ENCODE peak calls at places on chromosomes 2 and 18, in six cellular contexts. Q, F, R, X, L and V are unnamed samples.
A peak's percentile ranks its signal among the peaks of the same experiment; 100 is the strongest.

GRCh38 chr2:162607915-162608314 is 230.7 kb downstream of the KCNH7 start:
- DNase-seq in Q (no peak), X (no peak), R (no peak), L (no peak), F (no peak), V (no peak)

GRCh38 chr2:73268368-73268830 is 15.9 kb downstream of the FBXO41 start:
- DNase-seq in Q (no peak), F (no peak), L (no peak), R (no peak), X (peak; percentile 64), V (no peak)

GRCh38 chr2:229849073-229849472 is 72.7 kb downstream of the TRIP12 start:
- DNase-seq in Q (no peak), X (no peak), L (no peak), R (no peak), F (no peak), V (no peak)

GRCh38 chr2:98761267-98761781 is 30.4 kb upstream of the MGAT4A start:
- DNase-seq in F (no peak), L (no peak), R (no peak), Q (no peak), X (no peak), V (peak; percentile 85)

GRCh38 chr2:222440670-222441422 is 16.5 kb downstream of the SGPP2 start:
- DNase-seq in Q (no peak), R (no peak), F (no peak), X (no peak), L (peak; percentile 90), V (peak; percentile 8)

GRCh38 chr2:58594762-58595161 is 353.6 kb upstream of the FANCL start:
- DNase-seq in F (no peak), X (no peak), R (no peak), Q (no peak), L (peak; percentile 21), V (peak; percentile 33)

GRCh38 chr2:99827296-99827999 is 314.9 kb downstream of the AFF3 start:
- DNase-seq in R (no peak), X (no peak), Q (no peak), L (no peak), F (no peak), V (no peak)

GRCh38 chr2:88606371-88607030 is 20.8 kb downstream of the EIF2AK3 start:
- DNase-seq in F (no peak), R (no peak), L (no peak), X (no peak), Q (no peak), V (no peak)

GRCh38 chr2:173193925-173194324 is 118.3 kb downstream of the MAP3K20 start:
- DNase-seq in Q (no peak), R (no peak), L (peak; percentile 25), F (no peak), X (no peak), V (no peak)

GRCh38 chr18:304887-305529 is 37.2 kb upstream of the THOC1 start:
- DNase-seq in L (no peak), F (no peak), Q (no peak), R (no peak), X (no peak), V (peak; percentile 31)

GRCh38 chr2:204923957-204924356 is 378.7 kb downstream of the PARD3B start:
- DNase-seq in X (no peak), L (no peak), Q (no peak), F (no peak), R (no peak), V (no peak)

GRCh38 chr18:9653390-9653789 is 39.0 kb upstream of the PPP4R1 start:
- DNase-seq in L (peak; percentile 54), F (peak; percentile 93), X (no peak), Q (no peak), R (no peak), V (peak; percentile 55)

GRCh38 chr2:168002021-168002553 is 245.3 kb downstream of the STK39 start:
- DNase-seq in F (no peak), L (peak; percentile 38), X (no peak), Q (no peak), R (peak; percentile 31), V (peak; percentile 9)

GRCh38 chr2:7418343-7418742 is 501.1 kb downstream of the RNF144A start:
- DNase-seq in F (no peak), X (no peak), Q (no peak), R (no peak), L (no peak), V (peak; percentile 37)

GRCh38 chr2:71888741-71889445 is 258.8 kb downstream of the CYP26B1 start:
- DNase-seq in X (no peak), L (peak; percentile 52), R (no peak), Q (no peak), F (no peak), V (peak; percentile 21)

GRCh38 chr18:79911871-79912270 is 39.6 kb downstream of the SLC66A2 start:
- DNase-seq in R (no peak), X (peak; percentile 54), Q (no peak), L (no peak), F (no peak), V (no peak)

GRCh38 chr2:68689553-68690537 is 44.8 kb upstream of the ARHGAP25 start:
- DNase-seq in Q (no peak), L (no peak), X (no peak), F (no peak), R (no peak), V (no peak)

GRCh38 chr2:105795575-105795934 is 50.8 kb downstream of the NCK2 start:
- DNase-seq in R (no peak), L (no peak), F (no peak), Q (no peak), X (no peak), V (peak; percentile 55)

GRCh38 chr2:158060862-158061435 is 40.7 kb upstream of the UPP2 start:
- DNase-seq in X (no peak), F (no peak), Q (no peak), R (no peak), L (peak; percentile 79), V (no peak)

GRCh38 chr2:200622106-200622505 is 36.3 kb downstream of the AOX1 start:
- DNase-seq in L (no peak), X (no peak), R (no peak), F (no peak), Q (no peak), V (no peak)

GRCh38 chr2:127313359-127313758 is 19.4 kb upstream of the ERCC3 start:
- DNase-seq in L (no peak), R (no peak), F (no peak), X (no peak), Q (no peak), V (peak; percentile 47)

GRCh38 chr2:175605989-175606841 is 395.9 kb downstream of the LNPK start:
- DNase-seq in R (no peak), X (no peak), L (peak; percentile 35), Q (no peak), F (no peak), V (no peak)

GRCh38 chr2:201344663-201345366 is 12.3 kb downstream of the FLACC1 start:
- DNase-seq in X (no peak), R (no peak), Q (no peak), F (no peak), L (no peak), V (peak; percentile 17)

GRCh38 chr2:211877061-211877460 is 661.5 kb downstream of the ERBB4 start:
- DNase-seq in F (no peak), X (no peak), Q (no peak), L (peak; percentile 43), R (no peak), V (no peak)

GRCh38 chr2:207341816-207342215 is 176.1 kb upstream of the KLF7 start:
- DNase-seq in X (peak; percentile 40), L (no peak), F (no peak), Q (peak; percentile 14), R (no peak), V (peak; percentile 18)

GRCh38 chr2:100902833-100903405 is 83.0 kb downstream of the NPAS2 start:
- DNase-seq in F (no peak), L (peak; percentile 99), Q (no peak), R (peak; percentile 82), X (no peak), V (peak; percentile 97)

GRCh38 chr18:360676-361075 is 92.8 kb upstream of the THOC1 start:
- DNase-seq in R (no peak), F (no peak), L (no peak), Q (no peak), X (no peak), V (peak; percentile 54)